ENCODE peak calls at places on chromosomes 1 and 21, in ten cellular contexts. One of them, this sample, is unnamed.

GRCh38 chr1:67937651-67938050 is 104.4 kb upstream of the GNG12 start:
- DNase-seq in IMR-90: peak
- DNase-seq in activated naive CD4-positive, alpha-beta T cell treated with anti-CD3 and anti-CD28 coated beads, Interleukin-2, amount 50 U/mL, for 72 hours: no peak
- DNase-seq in AG04450: peak
- DNase-seq in breast epithelium: no peak
- DNase-seq in RPMI7951: no peak
- DNase-seq in HFF-Myc: no peak
- DNase-seq in HAP-1: no peak
- DNase-seq in foreskin fibroblast: peak
- DNase-seq in GDM1: no peak
- DNase-seq in this sample: no peak

GRCh38 chr21:35191754-35192153 is 142.7 kb upstream of the RUNX1 start:
- DNase-seq in IMR-90: no peak
- DNase-seq in activated naive CD4-positive, alpha-beta T cell treated with anti-CD3 and anti-CD28 coated beads, Interleukin-2, amount 50 U/mL, for 72 hours: no peak
- DNase-seq in AG04450: no peak
- DNase-seq in breast epithelium: no peak
- DNase-seq in RPMI7951: no peak
- DNase-seq in HFF-Myc: no peak
- DNase-seq in HAP-1: no peak
- DNase-seq in foreskin fibroblast: no peak
- DNase-seq in GDM1: no peak
- DNase-seq in this sample: no peak

GRCh38 chr1:221101792-221102191 is 222.5 kb downstream of the HLX start:
- DNase-seq in IMR-90: peak
- DNase-seq in activated naive CD4-positive, alpha-beta T cell treated with anti-CD3 and anti-CD28 coated beads, Interleukin-2, amount 50 U/mL, for 72 hours: no peak
- DNase-seq in AG04450: no peak
- DNase-seq in breast epithelium: no peak
- DNase-seq in RPMI7951: peak
- DNase-seq in HFF-Myc: no peak
- DNase-seq in HAP-1: no peak
- DNase-seq in foreskin fibroblast: peak
- DNase-seq in GDM1: no peak
- DNase-seq in this sample: peak

GRCh38 chr1:157105988-157106812 is 6.6 kb upstream of the ETV3L start:
- DNase-seq in IMR-90: peak
- DNase-seq in activated naive CD4-positive, alpha-beta T cell treated with anti-CD3 and anti-CD28 coated beads, Interleukin-2, amount 50 U/mL, for 72 hours: peak
- DNase-seq in AG04450: peak
- DNase-seq in breast epithelium: no peak
- DNase-seq in RPMI7951: peak
- DNase-seq in HFF-Myc: no peak
- DNase-seq in HAP-1: no peak
- DNase-seq in foreskin fibroblast: peak
- DNase-seq in GDM1: peak
- DNase-seq in this sample: peak

GRCh38 chr1:116982319-116983004 is 19.1 kb upstream of the CD101 start:
- DNase-seq in IMR-90: no peak
- DNase-seq in activated naive CD4-positive, alpha-beta T cell treated with anti-CD3 and anti-CD28 coated beads, Interleukin-2, amount 50 U/mL, for 72 hours: no peak
- DNase-seq in AG04450: no peak
- DNase-seq in breast epithelium: no peak
- DNase-seq in RPMI7951: no peak
- DNase-seq in HFF-Myc: no peak
- DNase-seq in HAP-1: no peak
- DNase-seq in foreskin fibroblast: no peak
- DNase-seq in GDM1: no peak
- DNase-seq in this sample: no peak

GRCh38 chr1:221071761-221072160 is 192.5 kb downstream of the HLX start:
- DNase-seq in IMR-90: no peak
- DNase-seq in activated naive CD4-positive, alpha-beta T cell treated with anti-CD3 and anti-CD28 coated beads, Interleukin-2, amount 50 U/mL, for 72 hours: no peak
- DNase-seq in AG04450: no peak
- DNase-seq in breast epithelium: no peak
- DNase-seq in RPMI7951: no peak
- DNase-seq in HFF-Myc: no peak
- DNase-seq in HAP-1: no peak
- DNase-seq in foreskin fibroblast: no peak
- DNase-seq in GDM1: no peak
- DNase-seq in this sample: no peak

GRCh38 chr1:155051777-155052398 is 772 bp downstream of the ADAM15 start:
- DNase-seq in IMR-90: peak
- DNase-seq in activated naive CD4-positive, alpha-beta T cell treated with anti-CD3 and anti-CD28 coated beads, Interleukin-2, amount 50 U/mL, for 72 hours: no peak
- DNase-seq in AG04450: no peak
- DNase-seq in breast epithelium: peak
- DNase-seq in RPMI7951: peak
- DNase-seq in HFF-Myc: no peak
- DNase-seq in HAP-1: no peak
- DNase-seq in foreskin fibroblast: no peak
- DNase-seq in GDM1: peak
- DNase-seq in this sample: peak

GRCh38 chr1:1906185-1907097 is 8.6 kb upstream of the CALML6 start:
- DNase-seq in IMR-90: peak
- DNase-seq in activated naive CD4-positive, alpha-beta T cell treated with anti-CD3 and anti-CD28 coated beads, Interleukin-2, amount 50 U/mL, for 72 hours: peak
- DNase-seq in AG04450: peak
- DNase-seq in breast epithelium: peak
- DNase-seq in RPMI7951: peak
- DNase-seq in HFF-Myc: peak
- DNase-seq in HAP-1: peak
- DNase-seq in foreskin fibroblast: peak
- DNase-seq in GDM1: peak
- DNase-seq in this sample: peak

GRCh38 chr1:189349600-189349999 is 1128.1 kb downstream of the BRINP3 start:
- DNase-seq in IMR-90: no peak
- DNase-seq in activated naive CD4-positive, alpha-beta T cell treated with anti-CD3 and anti-CD28 coated beads, Interleukin-2, amount 50 U/mL, for 72 hours: no peak
- DNase-seq in AG04450: no peak
- DNase-seq in breast epithelium: no peak
- DNase-seq in RPMI7951: no peak
- DNase-seq in HFF-Myc: no peak
- DNase-seq in HAP-1: no peak
- DNase-seq in foreskin fibroblast: no peak
- DNase-seq in GDM1: no peak
- DNase-seq in this sample: no peak

GRCh38 chr1:240401721-240402120 is 210.2 kb downstream of the GREM2 start:
- DNase-seq in IMR-90: no peak
- DNase-seq in activated naive CD4-positive, alpha-beta T cell treated with anti-CD3 and anti-CD28 coated beads, Interleukin-2, amount 50 U/mL, for 72 hours: no peak
- DNase-seq in AG04450: no peak
- DNase-seq in breast epithelium: no peak
- DNase-seq in RPMI7951: peak
- DNase-seq in HFF-Myc: no peak
- DNase-seq in HAP-1: no peak
- DNase-seq in foreskin fibroblast: no peak
- DNase-seq in GDM1: no peak
- DNase-seq in this sample: no peak

GRCh38 chr1:209202826-209203439 is 380.6 kb upstream of the CAMK1G start:
- DNase-seq in IMR-90: peak
- DNase-seq in activated naive CD4-positive, alpha-beta T cell treated with anti-CD3 and anti-CD28 coated beads, Interleukin-2, amount 50 U/mL, for 72 hours: no peak
- DNase-seq in AG04450: peak
- DNase-seq in breast epithelium: no peak
- DNase-seq in RPMI7951: peak
- DNase-seq in HFF-Myc: no peak
- DNase-seq in HAP-1: peak
- DNase-seq in foreskin fibroblast: peak
- DNase-seq in GDM1: no peak
- DNase-seq in this sample: peak

GRCh38 chr1:55363261-55363660 is 148.1 kb upstream of the USP24 start:
- DNase-seq in IMR-90: peak
- DNase-seq in activated naive CD4-positive, alpha-beta T cell treated with anti-CD3 and anti-CD28 coated beads, Interleukin-2, amount 50 U/mL, for 72 hours: no peak
- DNase-seq in AG04450: peak
- DNase-seq in breast epithelium: no peak
- DNase-seq in RPMI7951: peak
- DNase-seq in HFF-Myc: no peak
- DNase-seq in HAP-1: no peak
- DNase-seq in foreskin fibroblast: peak
- DNase-seq in GDM1: no peak
- DNase-seq in this sample: no peak

GRCh38 chr1:214004014-214004413 is 16.2 kb downstream of the PROX1 start:
- DNase-seq in IMR-90: no peak
- DNase-seq in activated naive CD4-positive, alpha-beta T cell treated with anti-CD3 and anti-CD28 coated beads, Interleukin-2, amount 50 U/mL, for 72 hours: no peak
- DNase-seq in AG04450: no peak
- DNase-seq in breast epithelium: no peak
- DNase-seq in RPMI7951: peak
- DNase-seq in HFF-Myc: no peak
- DNase-seq in HAP-1: no peak
- DNase-seq in foreskin fibroblast: no peak
- DNase-seq in GDM1: no peak
- DNase-seq in this sample: no peak

GRCh38 chr1:33997127-33998047 is 133.5 kb downstream of the HMGB4 start:
- DNase-seq in IMR-90: no peak
- DNase-seq in activated naive CD4-positive, alpha-beta T cell treated with anti-CD3 and anti-CD28 coated beads, Interleukin-2, amount 50 U/mL, for 72 hours: no peak
- DNase-seq in AG04450: no peak
- DNase-seq in breast epithelium: no peak
- DNase-seq in RPMI7951: no peak
- DNase-seq in HFF-Myc: no peak
- DNase-seq in HAP-1: no peak
- DNase-seq in foreskin fibroblast: no peak
- DNase-seq in GDM1: no peak
- DNase-seq in this sample: no peak

GRCh38 chr1:202625416-202626360 is 84.6 kb downstream of the SYT2 start:
- DNase-seq in IMR-90: peak
- DNase-seq in activated naive CD4-positive, alpha-beta T cell treated with anti-CD3 and anti-CD28 coated beads, Interleukin-2, amount 50 U/mL, for 72 hours: no peak
- DNase-seq in AG04450: peak
- DNase-seq in breast epithelium: peak
- DNase-seq in RPMI7951: peak
- DNase-seq in HFF-Myc: no peak
- DNase-seq in HAP-1: peak
- DNase-seq in foreskin fibroblast: peak
- DNase-seq in GDM1: peak
- DNase-seq in this sample: peak

GRCh38 chr21:33396966-33397365 is 6.2 kb upstream of the IFNGR2 start:
- DNase-seq in IMR-90: peak
- DNase-seq in activated naive CD4-positive, alpha-beta T cell treated with anti-CD3 and anti-CD28 coated beads, Interleukin-2, amount 50 U/mL, for 72 hours: no peak
- DNase-seq in AG04450: no peak
- DNase-seq in breast epithelium: no peak
- DNase-seq in RPMI7951: peak
- DNase-seq in HFF-Myc: no peak
- DNase-seq in HAP-1: no peak
- DNase-seq in foreskin fibroblast: no peak
- DNase-seq in GDM1: no peak
- DNase-seq in this sample: peak

GRCh38 chr1:1352784-1353388 is 3.7 kb upstream of the DVL1 start:
- DNase-seq in IMR-90: no peak
- DNase-seq in activated naive CD4-positive, alpha-beta T cell treated with anti-CD3 and anti-CD28 coated beads, Interleukin-2, amount 50 U/mL, for 72 hours: no peak
- DNase-seq in AG04450: no peak
- DNase-seq in breast epithelium: no peak
- DNase-seq in RPMI7951: no peak
- DNase-seq in HFF-Myc: no peak
- DNase-seq in HAP-1: no peak
- DNase-seq in foreskin fibroblast: no peak
- DNase-seq in GDM1: no peak
- DNase-seq in this sample: no peak

GRCh38 chr1:198443374-198444233 is 96.9 kb downstream of the ATP6V1G3 start:
- DNase-seq in IMR-90: peak
- DNase-seq in activated naive CD4-positive, alpha-beta T cell treated with anti-CD3 and anti-CD28 coated beads, Interleukin-2, amount 50 U/mL, for 72 hours: no peak
- DNase-seq in AG04450: peak
- DNase-seq in breast epithelium: no peak
- DNase-seq in RPMI7951: peak
- DNase-seq in HFF-Myc: peak
- DNase-seq in HAP-1: no peak
- DNase-seq in foreskin fibroblast: peak
- DNase-seq in GDM1: no peak
- DNase-seq in this sample: peak

GRCh38 chr21:41766883-41767605 is at the start of gene RIPK4:
- DNase-seq in IMR-90: peak
- DNase-seq in activated naive CD4-positive, alpha-beta T cell treated with anti-CD3 and anti-CD28 coated beads, Interleukin-2, amount 50 U/mL, for 72 hours: no peak
- DNase-seq in AG04450: no peak
- DNase-seq in breast epithelium: peak
- DNase-seq in RPMI7951: peak
- DNase-seq in HFF-Myc: no peak
- DNase-seq in HAP-1: no peak
- DNase-seq in foreskin fibroblast: peak
- DNase-seq in GDM1: no peak
- DNase-seq in this sample: peak

GRCh38 chr1:53783056-53783455 is 44.1 kb upstream of the GLIS1 start:
- DNase-seq in IMR-90: peak
- DNase-seq in activated naive CD4-positive, alpha-beta T cell treated with anti-CD3 and anti-CD28 coated beads, Interleukin-2, amount 50 U/mL, for 72 hours: no peak
- DNase-seq in AG04450: no peak
- DNase-seq in breast epithelium: no peak
- DNase-seq in RPMI7951: peak
- DNase-seq in HFF-Myc: no peak
- DNase-seq in HAP-1: no peak
- DNase-seq in foreskin fibroblast: peak
- DNase-seq in GDM1: no peak
- DNase-seq in this sample: no peak

GRCh38 chr1:109371271-109371739 is 26.4 kb downstream of the SORT1 start:
- DNase-seq in IMR-90: peak
- DNase-seq in activated naive CD4-positive, alpha-beta T cell treated with anti-CD3 and anti-CD28 coated beads, Interleukin-2, amount 50 U/mL, for 72 hours: no peak
- DNase-seq in AG04450: no peak
- DNase-seq in breast epithelium: no peak
- DNase-seq in RPMI7951: peak
- DNase-seq in HFF-Myc: no peak
- DNase-seq in HAP-1: no peak
- DNase-seq in foreskin fibroblast: peak
- DNase-seq in GDM1: no peak
- DNase-seq in this sample: peak

GRCh38 chr1:107748529-107748928 is 216.5 kb downstream of the VAV3 start:
- DNase-seq in IMR-90: peak
- DNase-seq in activated naive CD4-positive, alpha-beta T cell treated with anti-CD3 and anti-CD28 coated beads, Interleukin-2, amount 50 U/mL, for 72 hours: no peak
- DNase-seq in AG04450: no peak
- DNase-seq in breast epithelium: no peak
- DNase-seq in RPMI7951: no peak
- DNase-seq in HFF-Myc: no peak
- DNase-seq in HAP-1: peak
- DNase-seq in foreskin fibroblast: peak
- DNase-seq in GDM1: no peak
- DNase-seq in this sample: peak

GRCh38 chr1:54571803-54572202 is 23.8 kb downstream of the ACOT11 start:
- DNase-seq in IMR-90: no peak
- DNase-seq in activated naive CD4-positive, alpha-beta T cell treated with anti-CD3 and anti-CD28 coated beads, Interleukin-2, amount 50 U/mL, for 72 hours: no peak
- DNase-seq in AG04450: no peak
- DNase-seq in breast epithelium: no peak
- DNase-seq in RPMI7951: no peak
- DNase-seq in HFF-Myc: no peak
- DNase-seq in HAP-1: no peak
- DNase-seq in foreskin fibroblast: no peak
- DNase-seq in GDM1: peak
- DNase-seq in this sample: no peak

GRCh38 chr1:206714331-206715058 is 29.8 kb downstream of the MAPKAPK2 start:
- DNase-seq in IMR-90: peak
- DNase-seq in activated naive CD4-positive, alpha-beta T cell treated with anti-CD3 and anti-CD28 coated beads, Interleukin-2, amount 50 U/mL, for 72 hours: no peak
- DNase-seq in AG04450: no peak
- DNase-seq in breast epithelium: peak
- DNase-seq in RPMI7951: peak
- DNase-seq in HFF-Myc: peak
- DNase-seq in HAP-1: no peak
- DNase-seq in foreskin fibroblast: peak
- DNase-seq in GDM1: no peak
- DNase-seq in this sample: peak

This sample was measured in MCF 10A.